ENCODE peak calls at places on chromosomes 5 and 9, in ten cellular contexts. P, Z, R, C, T, L, D, B, W and Y are unnamed samples.

GRCh38 chr5:141039517-141039916 is 11.7 kb upstream of the PCDHB1 start:
- DNase-seq in P (no peak), Z (peak), R (no peak), C (no peak), T (no peak), L (no peak), D (peak), B (no peak), W (peak), Y (no peak)

GRCh38 chr9:88236531-88237453 is 98.5 kb upstream of the SPATA31C2 start:
- DNase-seq in P (peak), Z (no peak), R (no peak), C (no peak), T (no peak), L (peak), D (no peak), B (no peak), W (no peak), Y (no peak)

GRCh38 chr5:15647251-15647650 is 147.3 kb downstream of the FBXL7 start:
- DNase-seq in P (no peak), Z (no peak), R (no peak), C (no peak), T (no peak), L (no peak), D (no peak), B (no peak), W (no peak), Y (no peak)

GRCh38 chr5:91384671-91385430 is 1.7 kb upstream of the ARRDC3 start:
- DNase-seq in P (peak), Z (peak), R (peak), C (peak), T (peak), L (no peak), D (peak), B (no peak), W (peak), Y (peak)

GRCh38 chr5:84113246-84114118 is 271.2 kb downstream of the EDIL3 start:
- DNase-seq in P (no peak), Z (no peak), R (no peak), C (no peak), T (peak), L (no peak), D (no peak), B (no peak), W (peak), Y (peak)

GRCh38 chr9:136787690-136788400 is 3.3 kb upstream of the TMEM141 start:
- DNase-seq in P (peak), Z (peak), R (peak), C (no peak), T (peak), L (peak), D (peak), B (peak), W (peak), Y (peak)

GRCh38 chr9:91039835-91040140 is 238.2 kb downstream of the SYK start:
- DNase-seq in P (no peak), Z (no peak), R (no peak), C (no peak), T (no peak), L (no peak), D (no peak), B (no peak), W (no peak), Y (no peak)

GRCh38 chr5:173324115-173325001 is 3.9 kb downstream of the STC2 start:
- DNase-seq in P (peak), Z (no peak), R (no peak), C (no peak), T (no peak), L (peak), D (no peak), B (peak), W (no peak), Y (no peak)

GRCh38 chr5:1446602-1447343 is 1.5 kb upstream of the SLC6A3 start:
- DNase-seq in P (no peak), Z (no peak), R (no peak), C (no peak), T (no peak), L (no peak), D (no peak), B (no peak), W (no peak), Y (no peak)

GRCh38 chr9:70884276-70884675 is 237.1 kb downstream of the TRPM3 start:
- DNase-seq in P (no peak), Z (no peak), R (no peak), C (no peak), T (no peak), L (no peak), D (no peak), B (no peak), W (no peak), Y (no peak)

GRCh38 chr5:11655681-11656080 is 248.6 kb downstream of the CTNND2 start:
- DNase-seq in P (no peak), Z (no peak), R (no peak), C (no peak), T (no peak), L (no peak), D (no peak), B (no peak), W (no peak), Y (no peak)

GRCh38 chr5:117680421-117680820 is 1105.8 kb upstream of the SEMA6A start:
- DNase-seq in P (no peak), Z (no peak), R (no peak), C (no peak), T (no peak), L (no peak), D (no peak), B (no peak), W (no peak), Y (no peak)

GRCh38 chr5:149283611-149284480 is 12.2 kb downstream of the AFAP1L1 start:
- DNase-seq in P (no peak), Z (no peak), R (no peak), C (no peak), T (no peak), L (no peak), D (no peak), B (no peak), W (no peak), Y (peak)

GRCh38 chr5:143741418-143741817 is 70.5 kb upstream of the HMHB1 start:
- DNase-seq in P (no peak), Z (no peak), R (no peak), C (no peak), T (no peak), L (no peak), D (no peak), B (no peak), W (no peak), Y (no peak)

GRCh38 chr9:37618817-37619216 is 26.4 kb upstream of the TOMM5 start:
- DNase-seq in P (no peak), Z (no peak), R (no peak), C (no peak), T (peak), L (no peak), D (no peak), B (no peak), W (no peak), Y (peak)

GRCh38 chr9:132006657-132007370 is 72.9 kb downstream of the MED27 start:
- DNase-seq in P (peak), Z (no peak), R (no peak), C (no peak), T (peak), L (no peak), D (no peak), B (no peak), W (peak), Y (no peak)

GRCh38 chr9:16868706-16869105 is 1.8 kb downstream of the BNC2 start:
- DNase-seq in P (no peak), Z (no peak), R (no peak), C (no peak), T (peak), L (no peak), D (no peak), B (no peak), W (no peak), Y (no peak)
- H3K4me3 ChIP-seq in P (peak), Z (no peak), R (no peak), C (no peak), T (no peak), L (peak), D (no peak), B (peak), W (peak), Y (peak)

DNA sequence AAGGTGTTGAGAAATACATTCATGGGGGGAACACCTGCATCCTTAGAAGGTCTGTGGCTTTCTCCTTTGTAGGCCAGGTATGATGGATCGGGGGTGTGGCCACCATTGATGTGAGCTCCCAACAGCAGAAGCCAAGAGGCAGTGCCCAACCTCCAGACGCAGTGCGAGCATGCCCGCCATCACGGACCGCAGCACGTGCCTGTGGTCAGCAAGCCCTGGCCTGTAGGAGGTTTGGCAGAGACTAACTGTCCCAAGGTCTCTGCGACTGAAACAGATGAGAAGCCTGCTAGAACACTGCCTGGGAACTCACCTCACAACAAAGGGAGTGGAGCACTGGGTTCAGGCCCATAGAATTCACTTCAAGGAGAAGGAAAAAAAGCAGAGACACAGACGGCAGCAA is 31.9 kb upstream of the ZNF354A start:
- DNase-seq in P (no peak), Z (no peak), R (no peak), C (peak), T (no peak), L (no peak), D (no peak), B (no peak), W (no peak), Y (no peak)
- H3K4me3 ChIP-seq in P (no peak), Z (no peak), R (no peak), C (no peak), T (no peak), L (no peak), D (no peak), B (no peak), W (no peak), Y (no peak)

GRCh38 chr9:36499156-36499886 is 73.4 kb upstream of the MELK start:
- DNase-seq in P (no peak), Z (no peak), R (no peak), C (no peak), T (no peak), L (no peak), D (no peak), B (no peak), W (peak), Y (no peak)

GRCh38 chr9:36504154-36504550 is 68.5 kb upstream of the MELK start:
- DNase-seq in P (no peak), Z (no peak), R (peak), C (no peak), T (no peak), L (no peak), D (no peak), B (no peak), W (no peak), Y (no peak)

GRCh38 chr9:36503172-36504153 is 69.2 kb upstream of the MELK start:
- DNase-seq in P (no peak), Z (no peak), R (no peak), C (no peak), T (peak), L (no peak), D (no peak), B (no peak), W (no peak), Y (no peak)

GRCh38 chr9:36501727-36502126 is 71.0 kb upstream of the MELK start:
- DNase-seq in P (no peak), Z (no peak), R (no peak), C (no peak), T (no peak), L (no peak), D (no peak), B (no peak), W (no peak), Y (no peak)
- H3K4me3 ChIP-seq in P (no peak), Z (no peak), R (no peak), C (no peak), T (no peak), L (no peak), D (no peak), B (no peak), W (no peak), Y (no peak)

DNA sequence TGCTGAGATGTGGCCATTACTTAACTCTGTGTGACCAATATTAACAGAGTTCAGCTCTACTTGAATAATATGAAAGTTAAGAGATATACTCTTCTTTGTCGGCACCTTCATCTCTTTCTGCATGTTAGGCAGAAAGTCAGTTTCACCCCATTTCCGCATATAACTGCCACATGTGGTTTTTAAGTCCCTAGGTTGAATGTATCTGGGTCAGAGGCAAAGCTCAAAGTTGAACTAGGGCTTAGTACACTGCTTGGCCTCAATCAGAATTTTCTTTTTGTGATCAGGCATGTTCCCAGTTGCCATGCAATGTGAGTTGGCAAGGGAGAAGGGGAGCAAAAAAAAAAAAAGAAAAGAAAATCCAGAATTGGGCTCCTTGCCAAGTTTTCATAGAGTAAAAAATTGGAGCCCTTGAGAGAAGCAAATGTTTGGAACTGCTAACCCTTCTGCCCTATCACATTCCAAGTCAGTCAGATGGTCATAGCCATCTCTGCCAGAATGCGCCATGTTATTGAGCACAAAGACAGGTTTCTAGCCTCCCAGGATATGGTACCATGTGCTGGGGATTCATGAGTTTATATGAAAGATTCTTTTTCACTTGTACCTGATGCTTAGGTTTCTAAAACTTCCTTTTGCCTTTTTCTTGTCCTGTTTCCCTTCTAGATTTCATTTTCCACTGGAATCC is 251.1 kb upstream of the RORB start:
- DNase-seq in P (no peak), Z (no peak), R (peak), C (no peak), T (no peak), L (no peak), D (no peak), B (no peak), W (no peak), Y (no peak)
- H3K4me3 ChIP-seq in P (no peak), Z (no peak), R (no peak), C (no peak), T (no peak), L (no peak), D (no peak), B (no peak), W (no peak), Y (no peak)

GRCh38 chr5:133664422-133664821 is 52.1 kb upstream of the FSTL4 start:
- DNase-seq in P (no peak), Z (peak), R (no peak), C (no peak), T (peak), L (no peak), D (no peak), B (no peak), W (no peak), Y (peak)
- H3K4me3 ChIP-seq in P (no peak), Z (no peak), R (no peak), C (no peak), T (no peak), L (no peak), D (no peak), B (no peak), W (no peak), Y (no peak)

GRCh38 chr9:129487307-129487657 is 133.6 kb downstream of the C9orf50 start:
- DNase-seq in P (no peak), Z (peak), R (no peak), C (no peak), T (peak), L (no peak), D (no peak), B (no peak), W (no peak), Y (no peak)

GRCh38 chr9:129485140-129485758 is 135.7 kb downstream of the C9orf50 start:
- DNase-seq in P (no peak), Z (peak), R (no peak), C (no peak), T (no peak), L (no peak), D (peak), B (no peak), W (no peak), Y (no peak)

GRCh38 chr9:129489838-129490582 is 130.9 kb downstream of the C9orf50 start:
- DNase-seq in P (no peak), Z (peak), R (peak), C (no peak), T (peak), L (no peak), D (peak), B (no peak), W (no peak), Y (no peak)

GRCh38 chr9:129486496-129487306 is 134.2 kb downstream of the C9orf50 start:
- DNase-seq in P (peak), Z (peak), R (no peak), C (peak), T (peak), L (peak), D (peak), B (no peak), W (no peak), Y (no peak)

DNA sequence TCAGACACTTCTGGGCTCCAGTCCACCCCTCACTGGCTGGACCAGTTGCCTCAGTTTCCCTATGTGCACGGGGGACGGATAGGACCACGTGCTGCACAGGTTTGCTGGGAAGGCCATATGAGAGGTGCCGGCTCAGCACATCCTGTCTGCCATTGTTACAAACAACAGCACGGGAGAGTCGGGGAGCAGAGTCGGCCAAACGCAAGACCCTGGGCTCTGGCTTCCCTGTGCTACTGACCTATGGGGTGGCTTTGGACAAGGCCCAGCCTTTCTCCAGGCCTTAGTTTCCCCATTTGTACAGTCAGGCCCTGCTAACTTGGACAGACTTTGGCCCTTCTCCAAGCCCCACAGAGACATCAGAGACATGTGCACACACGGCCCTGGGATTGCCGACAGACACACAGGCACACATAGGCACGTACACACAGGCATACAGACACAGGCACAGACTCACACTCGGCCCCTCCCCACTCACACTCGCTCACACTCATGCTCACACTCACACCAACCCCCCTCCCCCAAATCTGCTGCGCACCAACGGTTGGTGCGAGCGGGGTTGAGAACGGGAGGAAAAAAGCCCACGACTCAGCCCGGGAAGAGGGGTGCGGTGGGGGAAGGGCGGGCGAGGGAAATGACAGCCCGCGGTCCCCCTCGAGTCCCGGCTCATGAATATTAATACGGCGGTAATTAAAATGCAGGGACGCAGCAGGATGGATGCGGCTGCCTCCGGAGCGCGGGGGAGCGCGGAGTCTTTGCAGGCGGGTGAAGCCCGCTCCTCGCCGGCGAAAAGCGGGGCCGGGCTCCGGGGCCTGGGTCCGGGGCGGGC is 133.0 kb downstream of the C9orf50 start:
- DNase-seq in P (peak), Z (peak), R (no peak), C (peak), T (peak), L (peak), D (peak), B (peak), W (peak), Y (peak)
- H3K4me3 ChIP-seq in P (peak), Z (peak), R (peak), C (peak), T (no peak), L (peak), D (no peak), B (peak), W (peak), Y (peak)

GRCh38 chr5:38554860-38555259 is 1.6 kb downstream of the LIFR start:
- DNase-seq in P (no peak), Z (no peak), R (no peak), C (no peak), T (no peak), L (no peak), D (no peak), B (no peak), W (peak), Y (no peak)
- H3K4me3 ChIP-seq in P (peak), Z (no peak), R (no peak), C (no peak), T (no peak), L (peak), D (peak), B (peak), W (peak), Y (peak)

GRCh38 chr5:125409496-125410351 is 663.3 kb upstream of the ZNF608 start:
- DNase-seq in P (no peak), Z (no peak), R (no peak), C (no peak), T (peak), L (no peak), D (peak), B (no peak), W (no peak), Y (no peak)
- H3K4me3 ChIP-seq in P (no peak), Z (no peak), R (no peak), C (no peak), T (no peak), L (no peak), D (no peak), B (no peak), W (no peak), Y (no peak)